ENCODE peak calls at places on chromosomes 16 and 17, in seven cellular contexts. Z, D, C, G, N, W and A are unnamed samples.

GRCh38 chr16:18941471-18941870 is 15.3 kb upstream of the SMG1 start:
- DNase-seq in Z (no peak), D (no peak), C (no peak), G (no peak), N (no peak), W (no peak), A (no peak)

GRCh38 chr17:44979426-44980273 is 11.5 kb upstream of the C1QL1 start:
- DNase-seq in Z (peak; percentile 88), D (no peak), C (peak; percentile 82), G (no peak), N (no peak), W (no peak), A (peak; percentile 23)

GRCh38 chr16:11138769-11139623 is 117.0 kb downstream of the SOCS1 start:
- DNase-seq in Z (peak; percentile 82), D (no peak), C (peak; percentile 44), G (no peak), N (no peak), W (no peak), A (peak; percentile 94)

GRCh38 chr17:79838541-79839274 is 532 bp downstream of the CBX4 start:
- DNase-seq in Z (peak; percentile 55), D (no peak), C (peak; percentile 52), G (no peak), N (no peak), W (peak; percentile 75), A (peak; percentile 69)

GRCh38 chr16:4868573-4868972 is 21.3 kb downstream of the UBN1 start:
- DNase-seq in Z (no peak), D (no peak), C (no peak), G (no peak), N (peak; percentile 23), W (no peak), A (no peak)

GRCh38 chr16:539901-540530 is 12.5 kb downstream of the CAPN15 start:
- DNase-seq in Z (no peak), D (no peak), C (peak; percentile 88), G (no peak), N (no peak), W (no peak), A (peak; percentile 79)

GRCh38 chr17:77908501-77908900 is 50.0 kb upstream of the TNRC6C start:
- DNase-seq in Z (no peak), D (no peak), C (no peak), G (no peak), N (peak; percentile 43), W (no peak), A (no peak)

GRCh38 chr16:63982156-63982555 is 1139.7 kb downstream of the CDH11 start:
- DNase-seq in Z (no peak), D (no peak), C (no peak), G (no peak), N (no peak), W (no peak), A (no peak)

GRCh38 chr17:47990962-47991731 is 20.2 kb downstream of the CDK5RAP3 start:
- DNase-seq in Z (peak; percentile 64), D (no peak), C (peak; percentile 50), G (no peak), N (no peak), W (no peak), A (peak; percentile 27)

GRCh38 chr16:12059216-12059769 is 82.8 kb downstream of the SNX29 start:
- DNase-seq in Z (no peak), D (no peak), C (no peak), G (no peak), N (no peak), W (no peak), A (no peak)

GRCh38 chr16:971582-971905 is 760 bp upstream of the LMF1 start:
- DNase-seq in Z (no peak), D (no peak), C (no peak), G (no peak), N (no peak), W (no peak), A (no peak)

GRCh38 chr17:80565347-80566053 is 20.9 kb downstream of the RPTOR start:
- DNase-seq in Z (no peak), D (no peak), C (no peak), G (no peak), N (peak; percentile 34), W (no peak), A (no peak)

GRCh38 chr17:64750478-64750877 is 88.4 kb upstream of the SMURF2 start:
- DNase-seq in Z (no peak), D (no peak), C (no peak), G (no peak), N (peak; percentile 80), W (no peak), A (no peak)

GRCh38 chr16:28503470-28504259 is 3.0 kb downstream of the IL27 start:
- DNase-seq in Z (no peak), D (no peak), C (no peak), G (no peak), N (no peak), W (no peak), A (no peak)

GRCh38 chr17:38921756-38922411 is 3.5 kb upstream of the LASP1NB start:
- DNase-seq in Z (no peak), D (no peak), C (no peak), G (no peak), N (peak; percentile 76), W (no peak), A (no peak)

GRCh38 chr17:70187383-70187782 is 18.1 kb downstream of the KCNJ2 start:
- DNase-seq in Z (no peak), D (no peak), C (peak; percentile 67), G (no peak), N (no peak), W (no peak), A (peak; percentile 50)

GRCh38 chr16:20729141-20729540 is 12.5 kb downstream of the THUMPD1 start:
- DNase-seq in Z (no peak), D (no peak), C (no peak), G (no peak), N (no peak), W (no peak), A (no peak)

GRCh38 chr16:10941127-10941933 is 938 bp downstream of the DEXI start:
- DNase-seq in Z (no peak), D (no peak), C (no peak), G (no peak), N (no peak), W (no peak), A (no peak)

GRCh38 chr17:33777674-33778073 is 477.4 kb upstream of the CCL2 start:
- DNase-seq in Z (no peak), D (no peak), C (no peak), G (no peak), N (no peak), W (no peak), A (no peak)

GRCh38 chr17:33779399-33779697 is 475.7 kb upstream of the CCL2 start:
- DNase-seq in Z (no peak), D (no peak), C (no peak), G (no peak), N (no peak), W (no peak), A (no peak)

GRCh38 chr17:33776903-33777302 is 478.2 kb upstream of the CCL2 start:
- DNase-seq in Z (no peak), D (no peak), C (no peak), G (no peak), N (no peak), W (no peak), A (no peak)

DNA sequence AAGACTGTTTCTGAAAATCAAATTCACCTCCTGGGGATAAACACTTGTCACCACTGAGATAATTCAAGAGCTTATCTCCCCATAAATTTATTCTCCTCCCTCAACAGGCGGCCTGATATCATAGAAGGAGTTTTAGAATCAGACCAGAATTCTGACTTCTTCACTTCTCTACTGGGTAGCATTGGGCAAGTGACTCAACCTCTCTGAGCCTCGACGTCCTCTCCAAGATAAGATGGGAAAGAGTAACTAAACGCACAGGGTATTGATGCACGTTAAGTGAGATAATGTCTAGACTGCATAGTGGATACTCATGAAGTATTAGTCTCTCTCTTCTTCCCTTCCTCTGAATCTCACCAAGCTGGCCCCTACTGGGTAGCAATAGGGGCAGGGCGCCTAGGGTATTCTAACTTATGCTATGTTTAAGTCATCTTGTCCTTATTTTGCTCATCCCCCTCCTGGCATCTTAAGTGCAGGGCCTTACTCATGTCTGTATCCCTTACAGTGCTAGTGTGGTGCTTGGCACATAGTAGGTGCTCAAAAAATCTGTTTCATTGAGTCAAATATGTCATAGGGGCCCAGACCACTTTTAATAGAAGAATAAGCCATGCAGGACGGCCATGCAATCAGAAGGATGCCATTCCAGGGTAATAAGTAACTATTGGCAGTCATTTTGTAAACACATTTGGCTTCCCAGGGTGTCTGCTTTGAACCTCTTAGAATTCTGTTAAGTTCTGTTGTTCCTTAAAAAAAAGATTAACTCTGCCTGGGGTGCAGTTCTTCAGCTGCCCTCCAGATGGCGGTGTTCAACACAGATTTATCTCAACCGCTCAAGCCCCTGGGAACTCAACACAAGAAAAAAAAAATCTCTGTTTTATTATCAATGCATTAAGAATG is 476.3 kb upstream of the CCL2 start:
- DNase-seq in Z (peak; percentile 63), D (peak; percentile 26), C (peak; percentile 69), G (peak; percentile 57), N (no peak), W (peak; percentile 18), A (peak; percentile 81)
- H3K4me3 ChIP-seq in Z (no peak overlapping the region), D (no peak overlapping the region), C (no peak overlapping the region), G (no peak overlapping the region), N (no peak overlapping the region), W (no peak overlapping the region), A (no peak overlapping the region)

DNA sequence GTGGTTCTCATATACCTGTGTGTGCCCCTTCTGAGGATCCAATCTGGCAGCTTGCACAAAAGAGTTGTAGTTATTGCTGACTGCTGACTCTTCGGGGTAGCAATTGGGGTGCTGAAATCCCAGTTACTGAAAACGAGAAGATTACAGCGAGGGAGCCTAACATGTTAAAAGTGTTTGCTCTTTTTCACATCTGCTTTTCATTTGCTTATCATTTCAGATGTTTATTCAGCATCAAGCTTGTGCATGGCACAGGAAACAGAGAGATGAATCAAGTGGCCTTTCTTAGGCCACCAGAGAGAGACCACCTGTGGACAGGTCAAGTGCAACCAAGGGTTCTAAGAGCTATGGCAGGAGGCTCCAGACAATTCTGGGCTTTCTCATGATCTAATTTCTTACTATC is 16.9 kb downstream of the DHRS7B start:
- DNase-seq in Z (no peak), D (no peak), C (no peak), G (no peak), N (no peak), W (no peak), A (no peak)
- TF ChIP-seq CTCF in Z (no peak), D (no peak), C (no peak), G (no peak), N (no peak), W (no peak), A (no peak)

DNA sequence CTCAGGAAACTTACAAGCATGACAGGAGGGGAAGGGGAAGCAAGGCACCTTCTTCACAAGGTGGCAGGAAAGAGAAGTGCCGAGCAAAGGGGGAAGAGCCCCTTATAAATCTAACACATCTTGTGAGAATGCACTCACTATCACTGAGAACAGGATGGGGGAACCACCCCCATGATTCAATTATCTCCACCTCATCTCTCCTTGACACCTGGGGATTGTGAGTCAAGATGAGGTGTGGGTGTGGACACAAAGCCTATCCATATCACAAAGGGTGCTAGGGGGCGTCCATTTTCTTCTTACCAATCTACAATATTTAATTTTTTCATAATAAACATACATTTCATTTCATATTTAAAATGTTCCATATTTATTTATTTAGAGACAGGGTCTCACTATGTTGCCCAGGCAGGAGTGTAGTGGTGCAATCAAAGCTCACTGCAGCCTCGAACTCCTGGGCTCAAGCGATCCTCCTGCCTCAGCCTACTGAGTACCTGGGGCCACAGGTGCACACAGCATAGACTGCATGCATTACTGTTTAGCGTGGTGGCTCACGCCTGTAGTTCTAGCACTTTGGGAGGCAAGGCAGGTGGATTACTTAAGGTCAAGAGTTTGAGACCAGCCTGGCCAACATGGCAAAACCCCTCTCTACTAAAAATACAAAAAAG is 26.5 kb upstream of the FAAP100 start:
- DNase-seq in Z (no peak), D (no peak), C (no peak), G (no peak), N (no peak), W (no peak), A (no peak)
- H3K4me3 ChIP-seq in Z (no peak overlapping the region), D (no peak overlapping the region), C (no peak overlapping the region), G (no peak overlapping the region), N (no peak overlapping the region), W (no peak overlapping the region), A (no peak overlapping the region)

GRCh38 chr17:68600123-68600880 is 865 bp downstream of the FAM20A start:
- DNase-seq in Z (no peak), D (no peak), C (no peak), G (no peak), N (no peak), W (peak; percentile 12), A (no peak)
- TF ChIP-seq CTCF in Z (peak; percentile 22), D (peak; percentile 30), C (no peak), G (no peak), N (no peak), W (no peak), A (peak; percentile 23)